ENCODE peak calls at places on chromosomes 7 and 10, in six cellular contexts. One of them, this sample, is unnamed.

GRCh38 chr7:122518488-122518887 is 180.4 kb downstream of the RNF133 start:
- DNase-seq in HepG2: no peak
- DNase-seq in A549: no peak
- DNase-seq in NB4: no peak
- DNase-seq in endothelial cell of umbilical vein: no peak
- DNase-seq in K562: no peak
- DNase-seq in this sample: no peak

GRCh38 chr7:141541375-141541774 is 9.8 kb upstream of the AGK start:
- DNase-seq in HepG2: no peak
- DNase-seq in A549: no peak
- DNase-seq in NB4: no peak
- DNase-seq in endothelial cell of umbilical vein: no peak
- DNase-seq in K562: no peak
- DNase-seq in this sample: no peak

GRCh38 chr7:135253851-135254815 is 20.5 kb downstream of the STRA8 start:
- DNase-seq in HepG2: peak
- DNase-seq in A549: peak
- DNase-seq in NB4: peak
- DNase-seq in endothelial cell of umbilical vein: peak
- DNase-seq in K562: no peak
- DNase-seq in this sample: no peak

GRCh38 chr7:30159153-30159552 is 24.4 kb downstream of the MTURN start:
- DNase-seq in HepG2: no peak
- DNase-seq in A549: no peak
- DNase-seq in NB4: peak
- DNase-seq in endothelial cell of umbilical vein: no peak
- DNase-seq in K562: no peak
- DNase-seq in this sample: no peak

GRCh38 chr10:97821308-97822038 is 28.2 kb upstream of the GOLGA7B start:
- DNase-seq in HepG2: no peak
- DNase-seq in A549: no peak
- DNase-seq in NB4: no peak
- DNase-seq in endothelial cell of umbilical vein: no peak
- DNase-seq in K562: no peak
- DNase-seq in this sample: no peak

GRCh38 chr7:24756989-24757798 is at the start of gene GSDME:
- DNase-seq in HepG2: peak
- DNase-seq in A549: peak
- DNase-seq in NB4: peak
- DNase-seq in endothelial cell of umbilical vein: peak
- DNase-seq in K562: peak
- DNase-seq in this sample: no peak

GRCh38 chr7:23383225-23383624 is 84.1 kb downstream of the MALSU1 start:
- DNase-seq in HepG2: no peak
- DNase-seq in A549: no peak
- DNase-seq in NB4: no peak
- DNase-seq in endothelial cell of umbilical vein: no peak
- DNase-seq in K562: no peak
- DNase-seq in this sample: no peak

GRCh38 chr10:80459047-80459865 is 5.1 kb downstream of the TSPAN14 start:
- DNase-seq in HepG2: no peak
- DNase-seq in A549: no peak
- DNase-seq in NB4: peak
- DNase-seq in endothelial cell of umbilical vein: no peak
- DNase-seq in K562: peak
- DNase-seq in this sample: peak

GRCh38 chr10:131998845-131999681 is 17.3 kb upstream of the BNIP3 start:
- DNase-seq in HepG2: peak
- DNase-seq in A549: no peak
- DNase-seq in NB4: no peak
- DNase-seq in endothelial cell of umbilical vein: no peak
- DNase-seq in K562: peak
- DNase-seq in this sample: no peak

GRCh38 chr7:37096341-37096740 is 352.3 kb downstream of the ELMO1 start:
- DNase-seq in HepG2: no peak
- DNase-seq in A549: no peak
- DNase-seq in NB4: no peak
- DNase-seq in endothelial cell of umbilical vein: no peak
- DNase-seq in K562: no peak
- DNase-seq in this sample: no peak

GRCh38 chr7:104843198-104843597 is 170.8 kb upstream of the KMT2E start:
- DNase-seq in HepG2: no peak
- DNase-seq in A549: no peak
- DNase-seq in NB4: no peak
- DNase-seq in endothelial cell of umbilical vein: no peak
- DNase-seq in K562: no peak
- DNase-seq in this sample: no peak

GRCh38 chr10:35916791-35917190 is 274.7 kb upstream of the FZD8 start:
- DNase-seq in HepG2: no peak
- DNase-seq in A549: peak
- DNase-seq in NB4: no peak
- DNase-seq in endothelial cell of umbilical vein: no peak
- DNase-seq in K562: no peak
- DNase-seq in this sample: no peak

GRCh38 chr7:82472966-82473365 is 29.4 kb upstream of the CACNA2D1 start:
- DNase-seq in HepG2: no peak
- DNase-seq in A549: no peak
- DNase-seq in NB4: no peak
- DNase-seq in endothelial cell of umbilical vein: no peak
- DNase-seq in K562: no peak
- DNase-seq in this sample: no peak

GRCh38 chr10:130432271-130432670 is 296.1 kb downstream of the GLRX3 start:
- DNase-seq in HepG2: no peak
- DNase-seq in A549: no peak
- DNase-seq in NB4: no peak
- DNase-seq in endothelial cell of umbilical vein: no peak
- DNase-seq in K562: no peak
- DNase-seq in this sample: no peak

GRCh38 chr10:51000164-51000563 is 74.1 kb upstream of the PRKG1 start:
- DNase-seq in HepG2: no peak
- DNase-seq in A549: no peak
- DNase-seq in NB4: no peak
- DNase-seq in endothelial cell of umbilical vein: no peak
- DNase-seq in K562: no peak
- DNase-seq in this sample: no peak

GRCh38 chr7:112749775-112750174 is 40.4 kb downstream of the TMEM168 start:
- DNase-seq in HepG2: no peak
- DNase-seq in A549: no peak
- DNase-seq in NB4: no peak
- DNase-seq in endothelial cell of umbilical vein: no peak
- DNase-seq in K562: no peak
- DNase-seq in this sample: no peak

GRCh38 chr10:77590344-77591237 is 47.0 kb downstream of the KCNMA1 start:
- DNase-seq in HepG2: no peak
- DNase-seq in A549: no peak
- DNase-seq in NB4: no peak
- DNase-seq in endothelial cell of umbilical vein: no peak
- DNase-seq in K562: no peak
- DNase-seq in this sample: no peak

GRCh38 chr7:27840314-27840713 is 100.4 kb downstream of the TAX1BP1 start:
- DNase-seq in HepG2: no peak
- DNase-seq in A549: no peak
- DNase-seq in NB4: no peak
- DNase-seq in endothelial cell of umbilical vein: no peak
- DNase-seq in K562: no peak
- DNase-seq in this sample: no peak

GRCh38 chr7:142956951-142957623 is 5.1 kb downstream of the KEL start:
- DNase-seq in HepG2: no peak
- DNase-seq in A549: peak
- DNase-seq in NB4: no peak
- DNase-seq in endothelial cell of umbilical vein: no peak
- DNase-seq in K562: peak
- DNase-seq in this sample: no peak

GRCh38 chr7:112056409-112056808 is 149.8 kb downstream of the DOCK4 start:
- DNase-seq in HepG2: no peak
- DNase-seq in A549: peak
- DNase-seq in NB4: no peak
- DNase-seq in endothelial cell of umbilical vein: peak
- DNase-seq in K562: no peak
- DNase-seq in this sample: peak

GRCh38 chr10:73910764-73911552 is at the start of gene PLAU:
- DNase-seq in HepG2: no peak
- DNase-seq in A549: no peak
- DNase-seq in NB4: peak
- DNase-seq in endothelial cell of umbilical vein: peak
- DNase-seq in K562: peak
- DNase-seq in this sample: no peak

GRCh38 chr7:98360221-98361124 is 40.4 kb downstream of the BAIAP2L1 start:
- DNase-seq in HepG2: peak
- DNase-seq in A549: peak
- DNase-seq in NB4: peak
- DNase-seq in endothelial cell of umbilical vein: no peak
- DNase-seq in K562: peak
- DNase-seq in this sample: no peak
- TF ChIP-seq MYC in HepG2: no peak
- TF ChIP-seq MYC in A549: no peak
- TF ChIP-seq MYC in NB4: no peak
- TF ChIP-seq MYC in endothelial cell of umbilical vein: no peak
- TF ChIP-seq MYC in K562: peak
- TF ChIP-seq MYC in this sample: no peak

DNA sequence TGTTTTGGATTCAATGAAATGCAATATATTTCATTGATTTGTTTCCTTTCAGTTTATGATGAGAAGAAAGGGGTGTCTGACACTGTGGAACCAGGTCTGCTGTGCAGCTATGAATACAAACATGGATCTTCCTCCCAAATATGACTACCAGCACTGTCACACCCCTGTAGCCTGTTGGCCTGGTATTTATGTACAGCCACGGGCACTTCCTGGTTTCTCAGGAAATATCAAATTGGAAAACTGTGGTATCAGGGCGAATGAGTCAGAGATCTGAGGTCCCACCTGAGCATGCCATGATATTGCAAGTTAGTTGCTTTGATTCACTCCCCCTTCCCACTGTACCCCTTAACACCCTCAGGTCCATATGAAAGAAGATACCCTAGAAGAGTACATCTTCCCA is 87.8 kb downstream of the DNMBP start:
- DNase-seq in HepG2: no peak
- DNase-seq in A549: peak
- DNase-seq in NB4: no peak
- DNase-seq in endothelial cell of umbilical vein: peak
- DNase-seq in K562: no peak
- DNase-seq in this sample: no peak
- TF ChIP-seq MYC in HepG2: no peak
- TF ChIP-seq MYC in A549: no peak
- TF ChIP-seq MYC in NB4: no peak
- TF ChIP-seq MYC in endothelial cell of umbilical vein: no peak
- TF ChIP-seq MYC in K562: no peak
- TF ChIP-seq MYC in this sample: no peak

DNA sequence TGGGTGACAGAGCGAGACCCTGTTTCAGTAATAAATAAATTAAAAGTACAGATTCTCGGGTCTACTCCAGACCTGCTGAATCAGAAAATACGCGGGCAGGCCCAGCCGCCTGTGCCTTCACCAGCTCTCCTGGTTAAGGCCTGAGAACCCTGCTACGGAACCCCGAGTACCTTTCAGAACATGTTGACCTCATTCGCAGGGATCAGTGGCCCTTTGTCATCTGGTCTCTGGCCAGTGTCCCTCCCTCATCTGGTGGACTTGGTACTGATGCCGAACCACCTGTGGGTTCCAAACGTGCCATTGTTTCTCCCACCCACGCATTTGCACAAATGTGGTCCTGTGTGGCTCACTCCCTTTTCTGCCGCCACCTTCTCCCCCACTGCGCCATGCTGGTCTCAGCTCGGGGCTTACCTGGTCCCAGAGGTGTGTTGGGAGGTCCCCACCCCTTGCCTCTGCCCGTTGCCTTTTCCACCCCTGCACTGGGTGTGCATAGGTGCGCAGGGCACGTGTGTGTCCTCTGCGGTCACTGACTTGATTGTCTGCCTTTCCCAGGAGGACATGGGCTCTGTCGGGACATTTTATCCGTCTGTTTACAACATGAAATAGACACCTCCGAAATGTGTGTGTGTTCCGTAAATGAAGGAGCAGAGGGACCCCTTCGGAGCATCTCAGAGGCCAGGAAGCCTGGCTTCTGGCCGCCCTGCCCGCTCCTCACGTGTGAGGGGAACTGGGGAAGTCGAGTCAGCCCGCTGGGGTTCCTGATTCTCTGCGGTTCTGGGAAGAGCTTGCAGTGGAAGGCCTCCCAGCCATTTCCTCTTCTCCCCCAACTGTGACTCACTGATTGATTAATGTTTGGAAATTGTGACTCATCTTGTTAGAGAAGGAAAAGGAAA is 135.2 kb downstream of the CUX1 start:
- DNase-seq in HepG2: no peak
- DNase-seq in A549: no peak
- DNase-seq in NB4: peak
- DNase-seq in endothelial cell of umbilical vein: peak
- DNase-seq in K562: peak
- DNase-seq in this sample: no peak
- TF ChIP-seq MYC in HepG2: no peak
- TF ChIP-seq MYC in A549: no peak
- TF ChIP-seq MYC in NB4: no peak
- TF ChIP-seq MYC in endothelial cell of umbilical vein: no peak
- TF ChIP-seq MYC in K562: no peak
- TF ChIP-seq MYC in this sample: no peak

GRCh38 chr7:2003931-2004812 is 228.6 kb downstream of the MAD1L1 start:
- DNase-seq in HepG2: no peak
- DNase-seq in A549: no peak
- DNase-seq in NB4: no peak
- DNase-seq in endothelial cell of umbilical vein: no peak
- DNase-seq in K562: no peak
- DNase-seq in this sample: no peak
- TF ChIP-seq MYC in HepG2: no peak
- TF ChIP-seq MYC in A549: no peak
- TF ChIP-seq MYC in NB4: no peak
- TF ChIP-seq MYC in endothelial cell of umbilical vein: no peak
- TF ChIP-seq MYC in K562: no peak
- TF ChIP-seq MYC in this sample: no peak

GRCh38 chr7:2272031-2272430 is 30.0 kb downstream of the NUDT1 start:
- DNase-seq in HepG2: no peak
- DNase-seq in A549: no peak
- DNase-seq in NB4: no peak
- DNase-seq in endothelial cell of umbilical vein: no peak
- DNase-seq in K562: no peak
- DNase-seq in this sample: no peak
- TF ChIP-seq MYC in HepG2: no peak
- TF ChIP-seq MYC in A549: no peak
- TF ChIP-seq MYC in NB4: no peak
- TF ChIP-seq MYC in endothelial cell of umbilical vein: no peak
- TF ChIP-seq MYC in K562: no peak
- TF ChIP-seq MYC in this sample: no peak